ENCODE peak calls at places on chromosomes 12 and 14, in four cellular contexts. E, I, M and W are unnamed samples.
A peak's percentile ranks its signal among the peaks of the same experiment; 100 is the strongest.

GRCh38 chr12:57755454-57756372 is 810 bp downstream of the MARCHF9 start:
- DNase-seq in M (peak; percentile 68), E (no peak), I (no peak), W (no peak)

GRCh38 chr12:71469235-71469873 is 29.8 kb downstream of the LGR5 start:
- DNase-seq in M (no peak), I (peak; percentile 55), E (no peak), W (no peak)

GRCh38 chr12:57147641-57147944 is 174 bp upstream of the LRP1-AS start:
- DNase-seq in E (no peak), I (peak; percentile 44), M (no peak), W (no peak)

GRCh38 chr12:56991319-56991906 is 14.9 kb downstream of the ZBTB39 start:
- DNase-seq in M (no peak), I (no peak), E (no peak), W (no peak)

GRCh38 chr12:3752741-3753486 is at the start of gene CRACR2A:
- DNase-seq in I (no peak), E (peak; percentile 59), M (peak; percentile 90), W (peak; percentile 31)

GRCh38 chr12:20830456-20830855 is 20.0 kb downstream of the SLCO1B3 start:
- DNase-seq in M (no peak), E (no peak), I (no peak), W (no peak)

GRCh38 chr14:50937325-50937724 is 7.0 kb downstream of the PYGL start:
- DNase-seq in I (no peak), E (no peak), M (no peak), W (no peak)

GRCh38 chr12:16347391-16348298 is at the start of gene MGST1:
- DNase-seq in M (peak; percentile 8), I (peak; percentile 77), E (peak; percentile 38), W (peak; percentile 11)

GRCh38 chr12:49618576-49618975 is 4.8 kb upstream of the PRPF40B start:
- DNase-seq in M (no peak), E (no peak), I (no peak), W (no peak)

GRCh38 chr12:102062419-102062806 is 622 bp upstream of the WASHC3 start:
- DNase-seq in E (no peak), M (no peak), I (no peak), W (no peak)

GRCh38 chr14:36313898-36314297 is 6.5 kb downstream of the MBIP start:
- DNase-seq in M (no peak), I (peak; percentile 34), E (no peak), W (no peak)

GRCh38 chr14:72173038-72173720 is 240.9 kb downstream of the RGS6 start:
- DNase-seq in I (no peak), M (no peak), E (no peak), W (no peak)

GRCh38 chr12:93434305-93434704 is 7.4 kb downstream of the UBE2N start:
- DNase-seq in M (no peak), E (no peak), I (no peak), W (no peak)

GRCh38 chr12:6863586-6864321 is 3.6 kb upstream of the TPI1 start:
- DNase-seq in I (no peak), E (no peak), M (no peak), W (no peak)

GRCh38 chr12:27733052-27733656 is 22.5 kb downstream of the MRPS35 start:
- DNase-seq in M (peak; percentile 55), I (peak; percentile 10), E (peak; percentile 39), W (no peak)

GRCh38 chr12:44812062-44812461 is 64.1 kb downstream of the NELL2 start:
- DNase-seq in E (no peak), M (no peak), I (no peak), W (no peak)

GRCh38 chr12:46402861-46403731 is 30.5 kb upstream of the SLC38A2 start:
- DNase-seq in M (no peak), I (peak; percentile 20), E (no peak), W (no peak)

GRCh38 chr14:33590891-33591630 is 359.8 kb downstream of the EGLN3 start:
- DNase-seq in E (no peak), M (no peak), I (no peak), W (no peak)

GRCh38 chr12:2642896-2643425 is 151.8 kb upstream of the FKBP4 start:
- DNase-seq in E (no peak), M (no peak), I (no peak), W (no peak)

GRCh38 chr12:123076604-123077297 is 74.1 kb downstream of the PITPNM2 start:
- DNase-seq in I (no peak), E (no peak), M (peak; percentile 31), W (no peak)

GRCh38 chr14:60510976-60511599 is 2.1 kb downstream of the SIX6 start:
- DNase-seq in I (no peak), E (no peak), M (peak; percentile 52), W (no peak)

DNA sequence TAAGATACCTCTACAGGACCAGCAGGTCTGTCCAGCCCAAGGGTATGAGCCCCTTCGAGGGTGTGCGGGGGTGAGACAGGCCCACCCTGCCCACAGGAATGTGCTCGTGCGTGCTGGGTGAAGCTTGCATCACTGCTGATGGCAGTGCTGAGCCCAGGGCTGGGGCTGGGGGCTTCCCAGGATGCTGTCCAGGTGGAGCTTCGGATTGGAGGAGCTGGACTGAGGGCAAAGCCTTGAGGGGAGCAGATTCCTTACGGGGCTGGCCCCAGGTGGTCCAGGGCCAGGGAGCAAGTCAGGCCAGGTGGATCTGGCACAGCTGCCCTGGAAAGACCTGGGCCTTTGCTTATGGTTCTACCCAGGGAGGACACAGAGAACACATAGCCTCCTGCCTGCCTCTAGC is 2.5 kb upstream of the KRT85 start:
- DNase-seq in E (no peak), M (no peak), I (no peak), W (no peak)
- H3K4me3 ChIP-seq in E (no peak overlapping the region), M (no peak overlapping the region), I (no peak overlapping the region), W (no peak overlapping the region)

DNA sequence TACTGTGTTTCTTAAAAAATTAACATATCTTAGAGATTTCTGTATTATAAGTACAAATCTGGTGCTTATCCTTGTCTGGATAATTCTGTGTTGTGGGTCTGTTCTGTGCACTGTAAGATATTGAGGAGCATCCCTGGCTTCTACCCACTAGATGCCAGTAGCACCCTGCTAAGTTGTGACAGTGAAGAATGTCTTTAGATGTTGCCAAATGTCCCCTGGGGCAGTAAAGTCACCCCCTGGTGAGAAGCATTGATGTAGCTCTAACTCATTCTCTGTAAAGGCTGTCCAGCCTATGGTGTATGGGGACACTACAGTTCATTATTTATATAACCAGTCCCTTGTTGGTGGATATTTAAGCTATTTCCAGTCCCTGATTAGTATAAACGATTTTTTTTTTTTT is 31.4 kb downstream of the MAP1LC3B2 start:
- DNase-seq in E (peak; percentile 56), I (peak; percentile 15), M (no peak), W (no peak)
- TF ChIP-seq PBX3 in E (no peak), I (no peak), M (no peak), W (no peak)

GRCh38 chr12:132186208-132186856 is 42.1 kb downstream of the NOC4L start:
- DNase-seq in E (no peak), M (no peak), I (no peak), W (no peak)
- H3K4me3 ChIP-seq in E (no peak overlapping the region), M (no peak overlapping the region), I (no peak overlapping the region), W (no peak overlapping the region)

DNA sequence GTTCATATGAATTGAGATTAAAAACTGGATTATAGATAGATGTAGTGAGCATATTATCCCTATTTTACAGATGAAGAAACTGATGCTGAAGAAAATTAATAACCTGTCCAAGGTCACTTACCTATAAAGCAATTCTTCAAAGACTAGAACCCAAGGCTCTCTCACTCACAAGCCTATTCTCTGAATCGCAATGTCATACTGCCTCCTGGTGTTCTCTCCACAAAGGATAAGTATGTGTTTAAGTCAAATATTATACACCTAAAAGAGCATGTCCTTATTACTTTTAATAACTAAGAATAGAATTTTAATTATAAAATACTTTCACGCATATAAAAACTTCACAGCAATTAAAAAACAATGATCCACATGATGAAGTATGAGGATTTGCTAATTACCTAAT is 721.3 kb upstream of the USP15 start:
- DNase-seq in I (no peak), M (no peak), E (no peak), W (no peak)
- TF ChIP-seq PBX3 in I (no peak), M (no peak), E (no peak), W (no peak)